ENCODE peak calls at places on chromosomes 3 and 15, in five cellular contexts. P is activated CD8-positive, alpha-beta T cell treated with anti-CD3 and anti-CD28 coated beads for 36 hours; C is mammary epithelial cell; X is astrocyte of the spinal cord; Y is WERI-Rb-1. D is an unnamed sample.

GRCh38 chr3:72258786-72259185 is 473.8 kb upstream of the PROK2 start:
- DNase-seq in X (no peak), P (peak), Y (no peak), C (no peak), D (no peak)

GRCh38 chr3:141779667-141780066 is 16.5 kb downstream of the GRK7 start:
- DNase-seq in P (no peak), X (no peak), C (no peak), Y (no peak), D (no peak)

GRCh38 chr15:68204776-68205557 is at the start of gene CALML4:
- DNase-seq in C (no peak), X (peak), P (no peak), Y (no peak), D (no peak)

GRCh38 chr15:71777216-71777943 is 33.0 kb upstream of the NR2E3 start:
- DNase-seq in Y (peak), P (no peak), C (no peak), X (no peak), D (no peak)

GRCh38 chr3:174016186-174016585 is 618.6 kb downstream of the NLGN1 start:
- DNase-seq in X (peak), Y (no peak), C (peak), P (no peak), D (peak)

GRCh38 chr3:146532406-146532805 is 12.0 kb downstream of the PLSCR1 start:
- DNase-seq in X (no peak), P (no peak), C (no peak), Y (no peak), D (no peak)

GRCh38 chr3:73568371-73568862 is 56.3 kb downstream of the PDZRN3 start:
- DNase-seq in Y (no peak), X (no peak), C (no peak), P (no peak), D (no peak)

GRCh38 chr3:31028766-31029165 is 134.3 kb upstream of the GADL1 start:
- DNase-seq in Y (no peak), C (no peak), P (no peak), X (no peak), D (no peak)

GRCh38 chr3:139248593-139249255 is 95.1 kb upstream of the MRPS22 start:
- DNase-seq in P (no peak), Y (no peak), C (no peak), X (no peak), D (no peak)

GRCh38 chr3:114848643-114849350 is 298.3 kb downstream of the ZBTB20 start:
- DNase-seq in Y (no peak), C (no peak), P (no peak), X (no peak), D (no peak)

GRCh38 chr3:181457756-181458155 is 254.0 kb upstream of the SOX2 start:
- DNase-seq in C (no peak), Y (no peak), P (no peak), X (no peak), D (no peak)

GRCh38 chr3:82163907-82164520 is 402.6 kb upstream of the GBE1 start:
- DNase-seq in P (no peak), Y (no peak), C (no peak), X (peak), D (no peak)

GRCh38 chr3:5442106-5442785 is 254.7 kb downstream of the EDEM1 start:
- DNase-seq in X (peak), P (no peak), Y (no peak), C (peak), D (no peak)

GRCh38 chr3:128317698-128318231 is 148.9 kb downstream of the DNAJB8 start:
- DNase-seq in C (no peak), Y (no peak), P (no peak), X (no peak), D (no peak)
- TF ChIP-seq CTCF in C (no peak), Y (peak), P (no peak), X (no peak), D (no peak)

DNA sequence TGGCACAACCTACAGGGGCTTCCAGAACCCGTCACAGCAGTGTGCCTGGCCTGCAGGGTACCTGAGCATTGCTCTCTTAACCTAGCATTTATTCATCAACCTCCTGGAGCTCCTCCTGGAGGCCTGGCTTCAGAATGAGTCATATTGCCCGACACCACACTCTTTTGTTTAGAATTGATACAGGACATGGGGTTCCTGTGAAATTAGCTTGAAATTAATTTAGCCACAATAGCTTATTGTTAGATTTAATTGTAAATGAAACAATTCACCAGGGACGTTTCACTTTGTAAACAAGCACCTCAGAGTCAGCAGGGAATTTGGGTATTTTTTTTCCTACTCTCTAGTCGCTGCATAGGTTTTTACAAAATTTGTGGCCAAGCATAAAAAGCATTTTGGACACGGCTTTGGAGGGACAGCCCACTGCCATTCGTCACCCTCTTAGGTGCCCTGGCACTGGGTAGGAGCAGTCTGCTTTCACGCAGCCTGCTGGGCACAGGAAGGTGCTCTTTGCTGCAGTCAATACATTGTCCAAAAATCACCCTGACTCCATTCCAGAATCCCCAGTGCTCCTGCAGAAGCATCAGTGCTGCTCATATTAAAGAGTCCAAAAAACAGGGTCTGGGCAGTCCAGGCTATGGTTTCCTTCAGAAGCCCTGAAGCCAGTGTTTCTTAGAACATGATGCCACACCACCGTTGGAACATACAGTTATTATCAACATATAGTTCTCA is 60.8 kb upstream of the MEF2A start:
- DNase-seq in X (peak), C (peak), P (peak), Y (no peak), D (no peak)
- TF ChIP-seq CTCF in X (peak), C (peak), P (peak), Y (no peak), D (peak)

GRCh38 chr3:37864904-37865303 is 3.2 kb downstream of the CTDSPL start:
- DNase-seq in Y (no peak), P (peak), X (no peak), C (no peak), D (no peak)
- TF ChIP-seq CTCF in Y (no peak), P (no peak), X (no peak), C (no peak), D (no peak)

DNA sequence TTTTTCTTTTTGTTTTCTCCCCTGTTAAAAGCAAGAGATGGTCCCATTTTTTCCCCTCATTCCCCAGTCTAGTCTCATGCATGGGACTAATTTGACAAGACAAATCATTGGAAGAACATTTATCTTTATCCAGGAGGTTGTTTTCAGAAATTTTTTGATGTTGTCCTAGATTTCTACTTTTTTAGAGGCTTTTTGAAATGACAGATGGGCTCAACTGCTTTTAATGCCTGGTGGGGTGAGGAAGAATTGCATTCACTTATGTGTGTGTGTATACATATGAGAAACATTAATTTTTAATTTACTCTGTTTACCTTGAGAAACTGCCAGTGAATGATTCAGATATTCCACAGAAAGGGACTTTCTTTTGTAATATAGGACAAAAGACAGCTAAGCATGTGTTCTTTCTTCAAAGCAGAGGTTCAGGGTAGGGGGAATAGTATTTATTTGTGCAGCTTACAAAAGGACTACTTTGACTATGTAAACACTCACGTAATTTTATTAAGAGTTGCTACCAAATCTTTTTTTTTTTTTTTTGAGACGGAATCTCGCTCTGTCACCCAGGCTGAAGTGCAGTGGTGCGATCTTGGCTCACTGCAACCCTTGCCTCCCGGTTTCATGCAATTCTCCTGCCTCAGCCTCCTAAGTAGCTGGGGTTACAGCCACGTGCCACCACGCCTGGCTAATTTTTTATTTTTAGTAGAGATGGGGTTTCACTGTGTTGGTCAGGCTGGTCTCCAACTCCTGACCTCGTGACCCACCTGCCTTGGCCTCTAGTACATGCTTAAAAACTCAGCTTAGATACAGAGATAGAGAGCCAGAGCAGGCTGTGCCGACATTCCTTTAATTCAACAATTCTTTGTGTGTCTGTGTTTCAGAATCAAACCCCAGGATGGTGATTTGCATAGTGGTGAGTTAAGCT is 130.1 kb upstream of the RARB start:
- DNase-seq in P (no peak), X (peak), Y (no peak), C (peak), D (no peak)
- TF ChIP-seq CTCF in P (no peak), X (no peak), Y (no peak), C (peak), D (no peak)

GRCh38 chr3:189584609-189585008 is 46.6 kb upstream of the TP63 start:
- DNase-seq in P (no peak), X (no peak), C (peak), Y (no peak), D (no peak)

GRCh38 chr3:189588818-189589569 is 42.2 kb upstream of the TP63 start:
- DNase-seq in X (no peak), Y (no peak), P (no peak), C (peak), D (no peak)

GRCh38 chr3:189590223-189590622 is 41.0 kb upstream of the TP63 start:
- DNase-seq in P (no peak), X (no peak), C (no peak), Y (no peak), D (no peak)

GRCh38 chr3:189586941-189587687 is 44.1 kb upstream of the TP63 start:
- DNase-seq in P (no peak), C (no peak), X (no peak), Y (no peak), D (no peak)

GRCh38 chr3:189588061-189588817 is 43.0 kb upstream of the TP63 start:
- DNase-seq in C (peak), P (no peak), X (peak), Y (no peak), D (no peak)
- TF ChIP-seq CTCF in C (no peak), P (no peak), X (no peak), Y (no peak), D (no peak)

DNA sequence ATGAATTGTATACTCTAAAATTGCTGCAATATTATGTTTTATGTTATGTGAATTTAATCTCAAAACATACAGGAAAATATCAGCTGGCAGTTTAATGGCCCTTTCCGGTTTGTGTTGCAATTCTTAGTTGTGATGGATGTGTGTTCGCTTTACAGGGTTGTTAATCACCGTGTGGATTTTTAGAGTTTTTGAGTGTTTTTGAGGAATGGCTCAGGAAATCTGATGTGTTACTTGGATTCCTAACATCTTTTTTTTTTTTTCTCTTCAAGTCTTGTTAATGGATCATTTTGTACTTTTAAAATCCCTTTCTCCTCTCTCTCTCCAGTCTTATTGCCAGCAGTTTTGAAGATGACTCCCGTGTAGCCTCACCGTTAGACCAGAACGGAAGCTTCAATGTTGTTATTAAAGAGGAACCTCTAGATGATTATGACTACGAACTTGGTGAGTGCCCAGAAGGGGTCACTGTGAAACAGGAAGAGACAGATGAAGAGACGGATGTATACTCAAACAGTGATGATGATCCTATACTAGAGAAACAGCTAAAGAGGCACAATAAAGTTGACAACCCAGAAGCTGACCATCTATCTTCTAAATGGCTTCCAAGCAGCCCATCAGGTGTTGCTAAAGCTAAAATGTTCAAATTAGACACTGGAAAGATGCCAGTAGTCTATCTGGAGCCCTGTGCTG is 35.7 kb downstream of the MGA start:
- DNase-seq in C (peak), Y (peak), P (peak), X (peak), D (peak)
- TF ChIP-seq CTCF in C (peak), Y (peak), P (peak), X (peak), D (peak)

GRCh38 chr15:25944386-25944785 is 81.3 kb upstream of the ATP10A start:
- DNase-seq in P (no peak), C (no peak), X (no peak), Y (no peak), D (no peak)
- TF ChIP-seq CTCF in P (no peak), C (no peak), X (no peak), Y (no peak), D (no peak)

DNA sequence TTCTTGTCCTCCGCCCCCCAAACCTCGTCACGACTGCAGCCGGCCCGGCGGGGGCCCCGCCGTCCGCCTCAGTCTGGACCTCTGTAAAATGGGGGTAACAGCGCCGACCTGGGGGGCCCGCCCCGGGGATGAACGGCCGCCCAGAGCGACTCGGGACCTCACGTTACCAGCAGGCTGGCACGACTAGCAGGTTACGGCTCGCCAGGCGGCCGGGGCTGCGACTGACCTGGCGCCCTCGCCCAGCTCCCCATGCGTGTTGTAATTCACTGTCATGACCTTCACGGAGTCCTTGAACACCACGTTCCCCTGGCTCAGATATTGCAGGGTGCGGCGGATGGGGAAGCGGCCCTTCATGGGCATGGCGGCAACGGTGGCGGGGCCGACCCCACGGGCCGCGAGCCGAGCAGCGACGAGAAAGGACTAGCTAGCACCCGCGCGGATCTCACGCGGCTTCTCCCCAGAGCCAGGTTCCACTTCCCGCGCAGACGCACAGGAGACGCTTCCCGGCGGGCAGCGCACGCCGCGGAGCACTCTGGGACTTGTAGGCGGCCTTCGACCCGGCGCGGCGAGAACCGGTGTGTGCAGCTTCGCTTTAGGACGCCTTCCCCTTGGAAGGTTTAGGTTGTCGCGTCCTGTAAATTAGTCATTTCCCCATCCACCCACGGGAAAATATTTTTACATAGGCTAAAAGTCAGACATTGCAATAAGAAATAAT is at the start of gene MRPS25:
- DNase-seq in X (peak), Y (peak), C (peak), P (peak), D (peak)
- TF ChIP-seq CTCF in X (no peak), Y (no peak), C (no peak), P (no peak), D (no peak)

GRCh38 chr3:62184559-62184958 is 188.8 kb downstream of the FEZF2 start:
- DNase-seq in Y (no peak), X (no peak), P (no peak), C (no peak), D (no peak)
- TF ChIP-seq CTCF in Y (no peak), X (no peak), P (no peak), C (no peak), D (no peak)

GRCh38 chr3:177551431-177551836 is 354.2 kb upstream of the TBL1XR1 start:
- DNase-seq in X (no peak), P (peak), C (no peak), Y (no peak), D (no peak)
- TF ChIP-seq CTCF in X (no peak), P (no peak), C (no peak), Y (no peak), D (no peak)

D was measured in AG04450.